ENCODE peak calls at places on chromosomes 4 and X, in seven cellular contexts. F is SK-N-SH; Y is NCI-H446; L is GM20000; O is stimulated activated CD4-positive, alpha-beta T cell treated with anti-CD3 and anti-CD28 coated beads, Interleukin-1b, Interleukin-23, amount 100 ng/mL, for 24 hours; R is iPS-NIHi11; B is nephron progenitor cell. X is an unnamed sample.

GRCh38 chrX:1658083-1658463 is 43.2 kb downstream of the ASMT start:
- DNase-seq in O (no peak), L (no peak), Y (no peak), F (no peak), B (peak; percentile 43), R (no peak), X (no peak)

GRCh38 chr4:141686929-141687328 is 50.5 kb downstream of the IL15 start:
- DNase-seq in R (peak; percentile 13), L (no peak), O (no peak), B (no peak), Y (no peak), F (no peak), X (no peak)

GRCh38 chr4:96186593-96186992 is 346.7 kb downstream of the PDHA2 start:
- DNase-seq in F (no peak), B (no peak), Y (no peak), L (no peak), O (no peak), R (no peak), X (no peak)

GRCh38 chrX:40083120-40083978 is 14.4 kb downstream of the BCOR start:
- DNase-seq in B (peak; percentile 59), R (peak; percentile 31), Y (no peak), L (peak; percentile 33), F (no peak), O (no peak), X (peak; percentile 38)

GRCh38 chr4:94156816-94157215 is 50.8 kb upstream of the SMARCAD1 start:
- DNase-seq in B (no peak), O (no peak), L (no peak), R (no peak), Y (no peak), F (no peak), X (no peak)

GRCh38 chrX:118976599-118977340 is 2.4 kb downstream of the LONRF3 start:
- DNase-seq in R (peak; percentile 35), O (no peak), F (peak; percentile 61), L (peak; percentile 9), B (peak; percentile 25), Y (no peak), X (no peak)

GRCh38 chr4:181821039-181822004 is 421.9 kb upstream of the TENM3 start:
- DNase-seq in Y (no peak), L (no peak), B (no peak), O (no peak), R (no peak), F (no peak), X (no peak)

GRCh38 chrX:23901805-23902204 is 5.9 kb downstream of the APOO start:
- DNase-seq in Y (peak; percentile 38), O (no peak), R (peak; percentile 14), B (peak; percentile 21), F (peak; percentile 49), L (peak; percentile 39), X (peak; percentile 52)

GRCh38 chr4:139030614-139031235 is 15.1 kb downstream of the NOCT start:
- DNase-seq in L (peak; percentile 70), R (peak; percentile 77), F (peak; percentile 67), O (peak; percentile 55), B (peak; percentile 71), Y (peak; percentile 60), X (peak; percentile 73)

GRCh38 chrX:49039598-49040375 is 3.4 kb downstream of the TFE3 start:
- DNase-seq in F (peak; percentile 36), R (peak; percentile 70), L (peak; percentile 60), O (no peak), Y (no peak), B (peak; percentile 63), X (no peak)

GRCh38 chr4:15737255-15737654 is 34.4 kb downstream of the BST1 start:
- DNase-seq in F (no peak), O (no peak), Y (no peak), R (no peak), L (no peak), B (no peak), X (no peak)

X was measured in GM10248.